ENCODE peak calls at places on chromosomes 13 and 19, in seven cellular contexts. Q is stimulated activated CD8-positive, alpha-beta memory T cell treated with anti-CD3 and anti-CD28 coated beads, Interleukin-7, amount 100 ng/mL, for 1 hour; J is HS-27A; V is activated CD4-positive, alpha-beta T cell treated with anti-CD3 and anti-CD28 coated beads for 1 hour; W is H9; C is effector memory CD4-positive, alpha-beta T cell; T is RPMI8226. O is an unnamed sample.

GRCh38 chr19:18282021-18282787 is 782 bp upstream of the JUND start:
- DNase-seq in Q (no peak), J (no peak), V (no peak), W (no peak), C (no peak), T (peak), O (no peak)

GRCh38 chr19:46639356-46640061 is 3.5 kb upstream of the GNG8 start:
- DNase-seq in Q (no peak), J (no peak), V (no peak), W (no peak), C (no peak), T (peak), O (peak)

GRCh38 chr13:78981913-78982312 is 323.0 kb upstream of the OBI1 start:
- DNase-seq in Q (no peak), J (no peak), V (no peak), W (no peak), C (no peak), T (no peak), O (no peak)

GRCh38 chr13:24146961-24147569 is 13.5 kb upstream of the SPATA13 start:
- DNase-seq in Q (no peak), J (no peak), V (no peak), W (no peak), C (no peak), T (no peak), O (no peak)

GRCh38 chr13:58488251-58488650 is 856.7 kb downstream of the PCDH17 start:
- DNase-seq in Q (no peak), J (no peak), V (no peak), W (no peak), C (no peak), T (no peak), O (no peak)

GRCh38 chr13:35479223-35479536 is 2.7 kb upstream of the MAB21L1 start:
- DNase-seq in Q (no peak), J (no peak), V (no peak), W (peak), C (no peak), T (no peak), O (peak)

GRCh38 chr19:49014123-49014869 is 2.6 kb downstream of the LHB start:
- DNase-seq in Q (no peak), J (no peak), V (no peak), W (no peak), C (no peak), T (no peak), O (no peak)

GRCh38 chr13:45833663-45834062 is 17.9 kb downstream of the SIAH3 start:
- DNase-seq in Q (no peak), J (peak), V (no peak), W (no peak), C (no peak), T (no peak), O (no peak)

GRCh38 chr13:27835799-27836198 is 43.5 kb downstream of the GSX1 start:
- DNase-seq in Q (no peak), J (no peak), V (no peak), W (no peak), C (no peak), T (no peak), O (no peak)

GRCh38 chr13:113991676-113992179 is 17.9 kb upstream of the C13orf46 start:
- DNase-seq in Q (no peak), J (no peak), V (no peak), W (no peak), C (no peak), T (no peak), O (no peak)

GRCh38 chr13:50531917-50532899 is 311.3 kb downstream of the DLEU7 start:
- DNase-seq in Q (no peak), J (no peak), V (no peak), W (no peak), C (no peak), T (no peak), O (no peak)

GRCh38 chr19:17232258-17232657 is 6.2 kb downstream of the OCEL1 start:
- DNase-seq in Q (no peak), J (no peak), V (no peak), W (no peak), C (no peak), T (no peak), O (no peak)

GRCh38 chr19:33685541-33685940 is 63.8 kb downstream of the CHST8 start:
- DNase-seq in Q (no peak), J (no peak), V (no peak), W (no peak), C (no peak), T (no peak), O (peak)

GRCh38 chr13:91154954-91155353 is 192.5 kb upstream of the MIR17HG start:
- DNase-seq in Q (no peak), J (no peak), V (no peak), W (no peak), C (no peak), T (no peak), O (no peak)

GRCh38 chr19:2495130-2495641 is 19.3 kb downstream of the GADD45B start:
- DNase-seq in Q (no peak), J (no peak), V (no peak), W (no peak), C (no peak), T (peak), O (peak)

GRCh38 chr13:44373601-44374347 is at the start of gene SERP2:
- DNase-seq in Q (no peak), J (no peak), V (no peak), W (peak), C (no peak), T (no peak), O (peak)

GRCh38 chr13:50208826-50209335 is 193.6 kb downstream of the KCNRG start:
- DNase-seq in Q (no peak), J (no peak), V (no peak), W (peak), C (no peak), T (peak), O (peak)

GRCh38 chr19:32936065-32936464 is 35.7 kb downstream of the CEP89 start:
- DNase-seq in Q (no peak), J (no peak), V (no peak), W (no peak), C (no peak), T (no peak), O (no peak)

GRCh38 chr19:20664917-20665781 is 3.8 kb upstream of the ZNF626 start:
- DNase-seq in Q (no peak), J (no peak), V (no peak), W (peak), C (no peak), T (no peak), O (peak)

GRCh38 chr13:43802511-43802910 is 15.7 kb upstream of the ENOX1 start:
- DNase-seq in Q (no peak), J (no peak), V (no peak), W (no peak), C (no peak), T (no peak), O (no peak)

GRCh38 chr13:101919541-101920306 is 467.2 kb downstream of the ITGBL1 start:
- DNase-seq in Q (no peak), J (no peak), V (no peak), W (peak), C (no peak), T (no peak), O (peak)

GRCh38 chr19:14147797-14148605 is 11.6 kb upstream of the ASF1B start:
- DNase-seq in Q (no peak), J (no peak), V (peak), W (peak), C (peak), T (peak), O (peak)

GRCh38 chr13:97226013-97226412 is 3.9 kb downstream of the MBNL2 start:
- DNase-seq in Q (no peak), J (no peak), V (no peak), W (no peak), C (no peak), T (peak), O (no peak)

GRCh38 chr13:110944121-110944967 is 29.5 kb upstream of the ANKRD10 start:
- DNase-seq in Q (no peak), J (no peak), V (no peak), W (peak), C (no peak), T (peak), O (peak)

GRCh38 chr13:98447881-98448641 is 128.8 kb downstream of the STK24 start:
- DNase-seq in Q (no peak), J (no peak), V (no peak), W (peak), C (no peak), T (no peak), O (peak)

GRCh38 chr19:34493038-34493648 is 11.6 kb downstream of the WTIP start:
- DNase-seq in Q (no peak), J (no peak), V (no peak), W (no peak), C (no peak), T (no peak), O (peak)

GRCh38 chr13:112719016-112719415 is 29.2 kb downstream of the ATP11A start:
- DNase-seq in Q (no peak), J (no peak), V (no peak), W (no peak), C (no peak), T (no peak), O (no peak)

GRCh38 chr19:3154957-3155736 is 19.3 kb downstream of the GNA15 start:
- DNase-seq in Q (peak), J (peak), V (peak), W (no peak), C (peak), T (no peak), O (no peak)

GRCh38 chr13:94232161-94232560 is 247.3 kb downstream of the DCT start:
- DNase-seq in Q (no peak), J (no peak), V (no peak), W (no peak), C (no peak), T (no peak), O (no peak)

O was measured in H7.